ENCODE peak calls at places on chromosomes 5 and 9, in six cellular contexts. P is upper lobe of left lung, S is HepG2, L is A549, U is GM12878, D is K562. N is an unnamed sample.

GRCh38 chr9:88754452-88754851 is 219.5 kb downstream of the NXNL2 start:
- ATAC-seq in S (no peak), P (peak; percentile 38), L (no peak), U (no peak), D (no peak), N (no peak)

GRCh38 chr5:63125862-63126261 is 547.2 kb downstream of the LRRC70 start:
- ATAC-seq in L (peak; percentile 70), P (no peak), D (no peak), U (peak; percentile 85), S (peak; percentile 84), N (no peak)

GRCh38 chr5:141507387-141508091 is 18.7 kb downstream of the PCDHGC5 start:
- ATAC-seq in S (no peak), U (peak; percentile 46), P (peak; percentile 6), L (no peak), D (no peak), N (peak; percentile 50)

GRCh38 chr5:139951296-139951924 is 91.7 kb downstream of the NRG2 start:
- ATAC-seq in D (no peak), U (no peak), P (no peak), S (no peak), L (no peak), N (no peak)

GRCh38 chr9:106880863-106881262 is 17.9 kb downstream of the ZNF462 start:
- ATAC-seq in D (no peak), S (no peak), L (no peak), P (no peak), U (no peak), N (no peak)

GRCh38 chr9:133665096-133665495 is 28.9 kb downstream of the DBH start:
- ATAC-seq in U (no peak), P (no peak), S (no peak), L (no peak), D (no peak), N (no peak)

GRCh38 chr9:127575875-127576778 is 36.0 kb upstream of the STXBP1 start:
- ATAC-seq in L (no peak), U (no peak), P (no peak), S (peak; percentile 71), D (no peak), N (no peak)

GRCh38 chr9:129838707-129839259 is 3.5 kb downstream of the USP20 start:
- ATAC-seq in P (no peak), D (peak; percentile 58), S (no peak), L (no peak), U (no peak), N (no peak)

GRCh38 chr5:149049371-149049781 is 13.5 kb downstream of the SH3TC2 start:
- ATAC-seq in D (peak; percentile 58), P (no peak), L (no peak), S (no peak), U (no peak), N (no peak)

GRCh38 chr5:126461838-126462237 is 38.6 kb downstream of the GRAMD2B start:
- ATAC-seq in P (no peak), S (no peak), D (no peak), U (peak; percentile 24), L (no peak), N (no peak)

GRCh38 chr5:168073311-168073710 is 218.1 kb upstream of the WWC1 start:
- ATAC-seq in L (peak; percentile 10), S (no peak), P (no peak), U (no peak), D (no peak), N (no peak)

GRCh38 chr5:125257057-125257970 is 510.9 kb upstream of the ZNF608 start:
- ATAC-seq in L (no peak), U (no peak), P (no peak), D (no peak), S (no peak), N (no peak)

GRCh38 chr9:72315510-72316287 is 49.3 kb downstream of the ZFAND5 start:
- ATAC-seq in L (peak; percentile 91), D (no peak), U (no peak), P (peak; percentile 92), S (peak; percentile 23), N (peak; percentile 82)

GRCh38 chr5:43874772-43875171 is 271.8 kb downstream of the NNT start:
- ATAC-seq in P (no peak), U (no peak), S (no peak), D (no peak), L (no peak), N (no peak)

GRCh38 chr5:81794246-81794645 is 43.3 kb upstream of the SSBP2 start:
- ATAC-seq in L (no peak), D (no peak), P (no peak), U (no peak), S (no peak), N (no peak)

GRCh38 chr5:130529716-130530485 is 625.6 kb downstream of the CHSY3 start:
- ATAC-seq in P (peak; percentile 85), S (no peak), L (no peak), D (no peak), U (peak; percentile 61), N (no peak)

GRCh38 chr5:67160985-67161384 is 35.6 kb downstream of the CD180 start:
- ATAC-seq in U (no peak), D (no peak), S (no peak), L (no peak), P (no peak), N (peak; percentile 53)

GRCh38 chr5:61263072-61263471 is 69.0 kb upstream of the ZSWIM6 start:
- ATAC-seq in L (no peak), D (no peak), P (peak; percentile 89), U (peak; percentile 77), S (no peak), N (no peak)

GRCh38 chr9:128298535-128299482 is 22.7 kb downstream of the SWI5 start:
- ATAC-seq in S (no peak), L (no peak), D (peak; percentile 29), U (no peak), P (no peak), N (no peak)

GRCh38 chr5:139104577-139105271 is 93.4 kb downstream of the SIL1 start:
- ATAC-seq in L (no peak), S (no peak), D (no peak), U (no peak), P (peak; percentile 72), N (peak; percentile 96)

GRCh38 chr5:55510523-55510880 is 24.3 kb downstream of the PLPP1 start:
- ATAC-seq in S (no peak), U (no peak), L (no peak), P (no peak), D (no peak), N (no peak)

GRCh38 chr9:81874926-81875325 is 53.3 kb upstream of the SPATA31D4 start:
- ATAC-seq in D (no peak), U (no peak), P (no peak), L (no peak), S (no peak), N (no peak)

GRCh38 chr9:133403766-133404439 is 13.9 kb downstream of the REXO4 start:
- ATAC-seq in D (peak; percentile 72), L (peak; percentile 21), P (peak; percentile 47), U (peak; percentile 57), S (peak; percentile 58), N (no peak)

GRCh38 chr9:37034938-37035471 is 937 bp upstream of the PAX5 start:
- ATAC-seq in P (no peak), D (no peak), U (peak; percentile 1), S (peak; percentile 24), L (no peak), N (no peak)

GRCh38 chr5:92309336-92309991 is 926.3 kb upstream of the ARRDC3 start:
- ATAC-seq in P (no peak), S (no peak), D (no peak), L (peak; percentile 59), U (peak; percentile 64), N (no peak)
- H3K4me3 ChIP-seq in P (no peak overlapping the region), S (no peak overlapping the region), D (no peak overlapping the region), L (no peak overlapping the region), U (no peak overlapping the region), N (no peak overlapping the region)

DNA sequence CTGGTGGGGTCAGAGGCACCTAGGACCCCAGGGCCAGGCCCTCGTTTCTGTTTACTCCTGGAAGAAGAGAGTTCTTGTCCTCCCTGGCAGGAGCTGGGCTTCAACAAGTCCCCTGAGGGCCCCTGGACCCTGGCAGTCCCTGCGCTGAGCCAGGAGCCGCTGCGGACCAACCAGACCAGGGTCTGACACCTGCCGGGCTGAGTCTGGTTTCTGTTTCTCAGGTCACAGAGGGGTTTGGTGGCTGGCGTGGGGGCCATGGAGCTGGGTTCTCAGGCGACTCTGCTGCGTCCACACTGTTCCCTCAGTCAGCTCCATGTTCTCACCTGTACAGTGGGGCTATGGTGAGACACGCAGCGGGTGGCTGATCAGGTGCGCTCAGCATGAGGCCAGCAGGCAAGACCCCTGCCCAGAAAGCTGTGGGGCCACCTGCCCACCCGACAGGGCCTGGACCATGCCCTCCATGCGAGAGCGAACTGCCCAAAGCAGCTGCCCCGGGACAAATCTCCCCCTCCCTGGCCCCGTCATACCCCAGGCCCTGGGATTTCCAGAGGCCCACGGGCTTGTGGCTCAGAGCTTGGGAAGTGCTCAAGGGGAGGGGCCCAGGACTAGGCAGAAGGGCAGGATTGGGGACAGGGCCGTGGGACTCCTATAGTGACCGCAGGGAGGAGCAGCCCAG is 17.9 kb upstream of the NOTCH1 start:
- ATAC-seq in D (no peak), S (no peak), U (no peak), L (no peak), P (no peak), N (no peak)
- H3K4me1 ChIP-seq in D (peaks cover 6% of the 10 kb centered on the region), S (peaks cover 15% of the 10 kb centered on the region), U (peaks cover 29% of the 10 kb centered on the region), L (peaks cover 26% of the 10 kb centered on the region), P (peaks cover 72% of the 10 kb centered on the region), N (peaks cover 57% of the 10 kb centered on the region)

GRCh38 chr9:85264695-85265094 is 477.1 kb downstream of the AGTPBP1 start:
- ATAC-seq in D (no peak), U (no peak), L (no peak), P (no peak), S (no peak), N (no peak)
- TF ChIP-seq EP300 in D (no peak), U (no peak), L (no peak), P (no peak), S (no peak), N (no peak)

DNA sequence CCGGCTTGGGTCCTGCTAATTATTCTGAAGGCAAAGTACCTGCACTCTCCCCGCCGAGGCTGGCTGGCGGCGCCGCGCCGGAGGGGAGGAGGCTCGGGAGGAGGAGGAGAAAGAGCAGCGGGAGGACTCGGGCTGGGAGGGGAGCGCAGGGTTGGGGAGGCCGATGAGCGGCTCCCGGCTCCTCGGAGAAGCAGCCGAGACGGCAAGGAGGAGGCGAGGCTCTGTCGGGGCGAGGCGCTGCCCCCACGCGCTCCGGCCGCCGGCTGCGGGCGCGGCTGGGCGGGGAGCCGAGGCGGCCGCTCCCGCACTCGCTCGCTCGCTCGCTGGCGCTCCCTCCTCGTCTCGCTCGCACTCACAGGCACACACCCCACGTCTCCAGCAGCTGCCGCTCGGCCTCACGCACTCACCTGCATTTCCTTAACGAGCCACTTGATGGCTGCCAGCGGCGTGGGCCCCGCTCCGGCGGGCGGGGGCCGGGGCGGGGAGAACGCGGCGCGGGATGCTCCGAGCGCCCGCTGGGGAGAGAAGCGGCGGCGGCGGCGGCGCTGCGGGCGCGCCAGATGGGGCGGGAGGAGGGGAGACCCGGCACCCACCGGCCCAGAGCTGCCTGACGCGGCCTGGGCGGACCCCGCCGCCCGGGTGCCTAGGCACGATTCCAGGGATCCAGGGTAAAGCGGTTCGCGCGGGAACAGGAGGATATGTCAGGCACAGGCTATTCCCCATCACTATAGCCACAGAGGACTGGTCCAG is at the start of gene PTPRD:
- ATAC-seq in U (peak; percentile 95), L (peak; percentile 99), P (peak; percentile 85), D (peak; percentile 80), S (peak; percentile 99), N (peak; percentile 60)
- H3K4me3 ChIP-seq in U (no peak within 1 kb of the TSS), L (peak within 1 kb of the TSS; percentile 43), P (no peak within 1 kb of the TSS), D (no peak within 1 kb of the TSS), S (peak within 1 kb of the TSS; percentile 66), N (peak within 1 kb of the TSS; percentile 29)

DNA sequence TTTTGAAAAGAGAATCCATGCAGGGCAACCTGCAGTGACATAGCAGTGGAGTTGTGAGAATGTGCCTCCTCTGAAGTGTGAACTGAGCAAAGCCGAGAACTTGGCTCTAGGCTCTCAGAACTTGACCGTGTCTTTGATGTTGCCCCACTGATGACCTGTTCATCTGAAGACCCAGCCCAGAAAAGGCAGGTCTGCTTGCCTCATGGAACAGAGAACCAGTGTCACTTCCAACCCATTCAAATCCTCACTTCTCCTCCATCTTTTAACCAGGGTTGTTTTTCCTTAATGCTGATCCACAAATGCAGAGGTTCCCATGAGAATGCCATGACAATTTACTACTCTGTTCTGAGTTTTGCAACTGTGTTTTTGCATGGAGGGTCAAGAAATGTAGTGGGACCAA is 155.4 kb downstream of the MED10 start:
- ATAC-seq in L (no peak), P (no peak), D (no peak), S (no peak), U (no peak), N (no peak)
- H3K4me1 ChIP-seq in L (no peaks in the 10 kb centered on the region), P (no peaks in the 10 kb centered on the region), D (no peaks in the 10 kb centered on the region), S (peaks cover 23% of the 10 kb centered on the region), U (no peaks in the 10 kb centered on the region), N (no peaks in the 10 kb centered on the region)

N was measured in gastroesophageal sphincter.